ENCODE peak calls at places on chromosomes 1 and 21, in eight cellular contexts. B is activated naive CD4-positive, alpha-beta T cell; C is head of caudate nucleus; S is heart left ventricle; P is NCI-H226; T is iris pigment epithelial cell; U is MCF 10A; D is activated CD8-positive, alpha-beta T cell treated with anti-CD3 and anti-CD28 coated beads for 36 hours. E is an unnamed sample.

GRCh38 chr1:236685917-236686814 is at the start of gene ACTN2:
- DNase-seq in B (no peak), C (peak), S (peak), P (no peak), T (peak), U (no peak), D (peak), E (peak)

GRCh38 chr1:207050428-207050767 is 610 bp downstream of the YOD1 start:
- DNase-seq in B (no peak), C (no peak), S (no peak), P (no peak), T (no peak), U (no peak), D (peak), E (no peak)

GRCh38 chr1:6041432-6042062 is 4.1 kb upstream of the KCNAB2 start:
- DNase-seq in B (no peak), C (peak), S (no peak), P (no peak), T (peak), U (peak), D (peak), E (no peak)

GRCh38 chr21:29168874-29169273 is 38.4 kb downstream of the MAP3K7CL start:
- DNase-seq in B (no peak), C (no peak), S (no peak), P (peak), T (no peak), U (peak), D (no peak), E (no peak)

GRCh38 chr1:172670316-172670715 is 11.4 kb downstream of the FASLG start:
- DNase-seq in B (no peak), C (no peak), S (no peak), P (no peak), T (no peak), U (no peak), D (peak), E (no peak)

GRCh38 chr1:21616372-21616771 is 52.8 kb downstream of the RAP1GAP start:
- DNase-seq in B (no peak), C (no peak), S (no peak), P (no peak), T (no peak), U (no peak), D (no peak), E (no peak)

GRCh38 chr1:6440198-6441126 is 15.9 kb downstream of the ESPN start:
- DNase-seq in B (peak), C (no peak), S (no peak), P (peak), T (peak), U (peak), D (peak), E (peak)

GRCh38 chr1:243979396-243979795 is 71.7 kb upstream of the ZBTB18 start:
- DNase-seq in B (no peak), C (no peak), S (no peak), P (no peak), T (no peak), U (no peak), D (no peak), E (no peak)

GRCh38 chr1:35573776-35574654 is 901 bp downstream of the TFAP2E start:
- DNase-seq in B (no peak), C (no peak), S (no peak), P (no peak), T (no peak), U (no peak), D (no peak), E (peak)

GRCh38 chr1:75514270-75514669 is 96.6 kb downstream of the SLC44A5 start:
- DNase-seq in B (no peak), C (no peak), S (no peak), P (no peak), T (no peak), U (peak), D (no peak), E (no peak)

GRCh38 chr1:168834225-168834872 is 105.3 kb upstream of the DPT start:
- DNase-seq in B (no peak), C (no peak), S (no peak), P (peak), T (no peak), U (no peak), D (no peak), E (no peak)

GRCh38 chr1:109493227-109493626 is 667 bp upstream of the CYB561D1 start:
- DNase-seq in B (no peak), C (no peak), S (no peak), P (peak), T (no peak), U (no peak), D (no peak), E (no peak)

GRCh38 chr21:15706686-15707085 is 23.1 kb upstream of the USP25 start:
- DNase-seq in B (no peak), C (no peak), S (no peak), P (peak), T (peak), U (peak), D (no peak), E (no peak)

GRCh38 chr1:205692406-205692805 is 12.1 kb upstream of the SLC45A3 start:
- DNase-seq in B (no peak), C (no peak), S (no peak), P (no peak), T (no peak), U (no peak), D (no peak), E (no peak)

GRCh38 chr1:245234217-245235120 is 79.7 kb downstream of the KIF26B start:
- DNase-seq in B (no peak), C (peak), S (no peak), P (no peak), T (no peak), U (no peak), D (no peak), E (peak)

GRCh38 chr1:1302951-1303509 is 4.7 kb downstream of the ACAP3 start:
- DNase-seq in B (no peak), C (no peak), S (no peak), P (no peak), T (no peak), U (no peak), D (no peak), E (no peak)

GRCh38 chr1:212976586-212976985 is 26.2 kb downstream of the VASH2 start:
- DNase-seq in B (no peak), C (no peak), S (no peak), P (no peak), T (no peak), U (no peak), D (no peak), E (no peak)

GRCh38 chr1:46244656-46245371 is 2.7 kb upstream of the RAD54L start:
- DNase-seq in B (no peak), C (no peak), S (no peak), P (peak), T (peak), U (peak), D (no peak), E (no peak)

GRCh38 chr21:45104560-45104959 is 30.2 kb downstream of the ADARB1 start:
- DNase-seq in B (no peak), C (no peak), S (peak), P (peak), T (peak), U (peak), D (peak), E (no peak)

GRCh38 chr1:211324992-211325775 is 1.4 kb upstream of the TRAF5 start:
- DNase-seq in B (no peak), C (no peak), S (no peak), P (no peak), T (no peak), U (no peak), D (no peak), E (no peak)

GRCh38 chr1:163074716-163075284 is 5.6 kb downstream of the RGS4 start:
- DNase-seq in B (no peak), C (no peak), S (no peak), P (no peak), T (no peak), U (no peak), D (no peak), E (no peak)

GRCh38 chr1:46524843-46525242 is 26.6 kb downstream of the KNCN start:
- DNase-seq in B (no peak), C (no peak), S (no peak), P (no peak), T (no peak), U (no peak), D (no peak), E (no peak)

E was measured in upper lobe of right lung.